ENCODE peak calls at places on chromosomes 7 and 10, in seven cellular contexts. Z is H1, O is neuronal stem cell, J is trophoblast cell, I is IMR-90, P is H9, C is mesenchymal stem cell. B is an unnamed sample.

GRCh38 chr7:48971173-48971572 is 46.8 kb downstream of the CDC14C start:
- DNase-seq in Z (no peak), O (no peak), J (no peak), I (no peak), P (no peak), C (no peak), B (no peak)

GRCh38 chr7:121083790-121084251 is 95.3 kb downstream of the CPED1 start:
- DNase-seq in Z (no peak), O (no peak), J (no peak), I (peak), P (no peak), C (peak), B (no peak)

GRCh38 chr7:130210181-130210935 is 2.7 kb downstream of the SSMEM1 start:
- DNase-seq in Z (no peak), O (no peak), J (peak), I (peak), P (no peak), C (no peak), B (peak)

GRCh38 chr7:116193329-116194087 is 16.8 kb upstream of the TES start:
- DNase-seq in Z (no peak), O (no peak), J (no peak), I (no peak), P (no peak), C (no peak), B (no peak)

GRCh38 chr10:89837173-89838001 is 136.0 kb downstream of the KIF20B start:
- DNase-seq in Z (no peak), O (no peak), J (peak), I (peak), P (no peak), C (no peak), B (no peak)

GRCh38 chr7:113799896-113800295 is 118.9 kb downstream of the PPP1R3A start:
- DNase-seq in Z (no peak), O (no peak), J (no peak), I (no peak), P (no peak), C (no peak), B (no peak)

GRCh38 chr10:87878664-87879459 is 15.4 kb downstream of the PTEN start:
- DNase-seq in Z (no peak), O (no peak), J (no peak), I (no peak), P (no peak), C (no peak), B (peak)

GRCh38 chr7:8212638-8213037 is 49.3 kb downstream of the ICA1 start:
- DNase-seq in Z (no peak), O (no peak), J (no peak), I (no peak), P (no peak), C (no peak), B (no peak)

GRCh38 chr10:91210014-91210413 is 10.4 kb upstream of the PCGF5 start:
- DNase-seq in Z (no peak), O (no peak), J (no peak), I (no peak), P (no peak), C (no peak), B (no peak)

GRCh38 chr7:142380064-142380463 is 122.2 kb upstream of the PRSS58 start:
- DNase-seq in Z (no peak), O (no peak), J (no peak), I (no peak), P (no peak), C (no peak), B (peak)

GRCh38 chr7:91875851-91876250 is 4.7 kb downstream of the MTERF1 start:
- DNase-seq in Z (no peak), O (no peak), J (no peak), I (no peak), P (no peak), C (no peak), B (no peak)

GRCh38 chr7:135169141-135169935 is 1.2 kb downstream of the CYREN start:
- DNase-seq in Z (peak), O (peak), J (peak), I (peak), P (peak), C (peak), B (peak)

GRCh38 chr7:36896418-36896817 is 172.1 kb upstream of the AOAH start:
- DNase-seq in Z (no peak), O (no peak), J (no peak), I (no peak), P (no peak), C (no peak), B (no peak)

GRCh38 chr10:132349766-132350165 is 17.8 kb downstream of the LRRC27 start:
- DNase-seq in Z (no peak), O (no peak), J (no peak), I (no peak), P (no peak), C (no peak), B (no peak)

GRCh38 chr7:24419070-24419469 is 135.1 kb downstream of the NPY start:
- DNase-seq in Z (no peak), O (no peak), J (peak), I (no peak), P (peak), C (peak), B (peak)

GRCh38 chr10:72009062-72009429 is 44.9 kb downstream of the CHST3 start:
- DNase-seq in Z (no peak), O (no peak), J (peak), I (no peak), P (no peak), C (no peak), B (no peak)

GRCh38 chr7:106009511-106010226 is 46.6 kb downstream of the CDHR3 start:
- DNase-seq in Z (peak), O (peak), J (peak), I (peak), P (peak), C (peak), B (peak)

GRCh38 chr7:130419652-130420051 is 21.2 kb downstream of the CEP41 start:
- DNase-seq in Z (no peak), O (no peak), J (peak), I (peak), P (no peak), C (no peak), B (peak)

GRCh38 chr10:108208732-108209131 is 1044.2 kb upstream of the SORCS1 start:
- DNase-seq in Z (no peak), O (no peak), J (no peak), I (no peak), P (no peak), C (no peak), B (no peak)

GRCh38 chr10:5509691-5510090 is 10.3 kb upstream of the CALML5 start:
- DNase-seq in Z (no peak), O (no peak), J (no peak), I (no peak), P (no peak), C (no peak), B (no peak)

GRCh38 chr7:144818516-144818915 is 17.3 kb downstream of the TPK1 start:
- DNase-seq in Z (no peak), O (no peak), J (no peak), I (no peak), P (no peak), C (no peak), B (no peak)

GRCh38 chr7:143323650-143324049 is 7.7 kb downstream of the CLCN1 start:
- DNase-seq in Z (no peak), O (no peak), J (no peak), I (no peak), P (no peak), C (no peak), B (no peak)

GRCh38 chr7:25282194-25282593 is 53.9 kb upstream of the NPVF start:
- DNase-seq in Z (no peak), O (no peak), J (no peak), I (no peak), P (no peak), C (no peak), B (no peak)

GRCh38 chr10:8174762-8175161 is 120.3 kb downstream of the GATA3 start:
- DNase-seq in Z (no peak), O (no peak), J (peak), I (no peak), P (peak), C (no peak), B (peak)

GRCh38 chr7:31938650-31939049 is 131.6 kb downstream of the PDE1C start:
- DNase-seq in Z (no peak), O (no peak), J (peak), I (peak), P (no peak), C (no peak), B (no peak)

GRCh38 chr7:44471436-44471835 is 19.0 kb downstream of the NUDCD3 start:
- DNase-seq in Z (no peak), O (no peak), J (no peak), I (no peak), P (no peak), C (no peak), B (no peak)

GRCh38 chr10:89053555-89053954 is 63.0 kb downstream of the FAS start:
- DNase-seq in Z (no peak), O (no peak), J (no peak), I (no peak), P (no peak), C (no peak), B (no peak)

GRCh38 chr10:103276941-103277712 is at the start of gene INA:
- DNase-seq in Z (peak), O (peak), J (peak), I (peak), P (peak), C (peak), B (peak)

GRCh38 chr7:65927489-65928448 is 54.2 kb downstream of the GUSB start:
- DNase-seq in Z (no peak), O (no peak), J (no peak), I (no peak), P (no peak), C (no peak), B (peak)
- H2AK5ac ChIP-seq in Z (no peak), O (no peak), J (no peak), I (no peak), P (no peak), C (no peak), B (no peak)

GRCh38 chr7:2471022-2471329 is 5.2 kb downstream of the GRIFIN start:
- DNase-seq in Z (no peak), O (no peak), J (peak), I (peak), P (no peak), C (no peak), B (no peak)

GRCh38 chr7:2468227-2468626 is 8.0 kb downstream of the GRIFIN start:
- DNase-seq in Z (no peak), O (no peak), J (no peak), I (no peak), P (no peak), C (no peak), B (no peak)

GRCh38 chr7:2471396-2471795 is 4.8 kb downstream of the GRIFIN start:
- DNase-seq in Z (no peak), O (no peak), J (no peak), I (peak), P (peak), C (peak), B (peak)

GRCh38 chr7:2472744-2473143 is 3.5 kb downstream of the GRIFIN start:
- DNase-seq in Z (no peak), O (no peak), J (no peak), I (no peak), P (no peak), C (no peak), B (no peak)

DNA sequence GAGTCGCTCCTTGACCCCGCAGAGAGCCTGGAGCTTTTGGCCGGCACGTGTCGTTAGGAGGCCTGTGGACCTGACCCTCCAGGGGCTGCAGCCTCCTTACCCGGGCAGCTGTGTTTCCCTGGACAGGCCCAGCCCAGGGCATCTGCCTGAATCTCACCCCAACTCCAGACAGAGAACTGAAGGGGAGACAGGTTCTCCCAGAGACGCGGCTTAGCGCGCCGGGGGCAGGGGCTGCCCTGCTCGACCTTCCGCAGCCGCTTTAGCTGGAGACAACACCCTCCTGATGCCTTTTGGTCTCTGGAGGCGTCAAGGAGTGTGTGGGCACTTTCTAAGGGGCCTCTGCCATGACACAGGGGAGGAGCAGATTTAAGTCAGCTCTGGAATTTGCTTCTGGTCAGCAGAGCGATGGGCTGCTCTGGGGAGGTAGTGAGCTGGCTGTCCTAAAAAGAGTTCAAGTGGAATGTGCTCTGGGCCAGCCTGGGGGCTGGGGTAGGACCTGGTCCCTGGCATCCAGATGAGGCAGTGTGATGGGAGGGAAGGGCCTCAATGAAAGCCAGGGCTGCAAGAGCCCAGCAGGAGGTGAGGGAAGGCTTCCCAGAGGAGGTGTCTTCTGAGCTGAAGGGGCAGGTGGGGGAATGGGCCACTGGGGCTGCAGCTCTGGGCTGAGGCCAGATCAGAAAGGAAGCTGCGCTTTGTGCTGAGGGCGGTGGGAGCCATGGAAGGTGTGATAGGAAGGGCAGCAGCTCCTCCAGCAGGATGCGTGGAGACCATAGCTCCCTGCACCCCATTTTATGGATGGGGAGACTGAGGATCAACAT is 5.8 kb downstream of the GRIFIN start:
- DNase-seq in Z (no peak), O (no peak), J (peak), I (no peak), P (no peak), C (no peak), B (no peak)
- H2AK5ac ChIP-seq in Z (peak), O (peak), J (no peak), I (no peak), P (no peak), C (peak), B (peak)

GRCh38 chr10:478471-479245 is 210.8 kb downstream of the DIP2C start:
- DNase-seq in Z (no peak), O (no peak), J (peak), I (no peak), P (peak), C (no peak), B (no peak)
- H2AK5ac ChIP-seq in Z (no peak), O (no peak), J (no peak), I (no peak), P (no peak), C (no peak), B (no peak)

DNA sequence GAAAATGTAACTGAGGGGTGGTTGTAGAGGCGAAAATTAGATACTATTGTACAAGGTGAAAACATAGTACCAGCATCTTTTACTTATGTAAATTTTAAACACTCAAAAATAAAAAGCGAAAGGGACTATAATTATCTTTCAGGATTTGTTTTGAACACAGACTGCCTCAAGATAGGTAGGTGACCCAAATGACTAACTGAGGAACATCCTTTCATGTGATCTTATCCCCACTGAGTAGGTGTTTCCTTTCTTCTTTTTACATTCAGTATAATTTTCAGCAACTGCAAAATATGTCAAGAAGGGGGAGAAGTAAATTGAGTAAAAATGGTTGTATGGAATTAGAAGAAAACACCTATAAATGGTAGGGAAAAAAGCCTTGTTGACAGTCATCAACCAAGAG is 236.7 kb downstream of the PHF14 start:
- DNase-seq in Z (no peak), O (no peak), J (no peak), I (no peak), P (no peak), C (no peak), B (no peak)
- H2AK5ac ChIP-seq in Z (no peak), O (no peak), J (no peak), I (no peak), P (no peak), C (no peak), B (no peak)

GRCh38 chr10:50622497-50623298 is 1.1 kb downstream of the SGMS1 start:
- DNase-seq in Z (no peak), O (peak), J (peak), I (peak), P (no peak), C (peak), B (peak)
- H2AK5ac ChIP-seq in Z (no peak), O (no peak), J (no peak), I (peak), P (no peak), C (no peak), B (no peak)

GRCh38 chr7:79292834-79293233 is 160.6 kb downstream of the MAGI2 start:
- DNase-seq in Z (no peak), O (no peak), J (no peak), I (no peak), P (no peak), C (no peak), B (no peak)
- H2AK5ac ChIP-seq in Z (no peak), O (no peak), J (no peak), I (no peak), P (no peak), C (no peak), B (no peak)

GRCh38 chr10:119059557-119059956 is 21.1 kb downstream of the EIF3A start:
- DNase-seq in Z (no peak), O (no peak), J (no peak), I (no peak), P (no peak), C (no peak), B (no peak)

GRCh38 chr10:119058005-119058404 is 22.6 kb downstream of the EIF3A start:
- DNase-seq in Z (no peak), O (no peak), J (no peak), I (no peak), P (no peak), C (no peak), B (no peak)

GRCh38 chr10:119060107-119060506 is 20.5 kb downstream of the EIF3A start:
- DNase-seq in Z (no peak), O (no peak), J (no peak), I (no peak), P (no peak), C (no peak), B (no peak)

GRCh38 chr10:119061352-119061751 is 19.3 kb downstream of the EIF3A start:
- DNase-seq in Z (no peak), O (no peak), J (no peak), I (no peak), P (no peak), C (no peak), B (no peak)

GRCh38 chr10:119061926-119062325 is 18.7 kb downstream of the EIF3A start:
- DNase-seq in Z (peak), O (no peak), J (no peak), I (no peak), P (no peak), C (no peak), B (no peak)
- H2AK5ac ChIP-seq in Z (no peak), O (no peak), J (no peak), I (no peak), P (no peak), C (no peak), B (no peak)

GRCh38 chr10:79079490-79080355 is 11.0 kb downstream of the ZMIZ1 start:
- DNase-seq in Z (no peak), O (no peak), J (no peak), I (peak), P (no peak), C (peak), B (peak)
- H2AK5ac ChIP-seq in Z (no peak), O (no peak), J (no peak), I (peak), P (no peak), C (peak), B (no peak)

GRCh38 chr10:117353700-117354099 is 21.5 kb downstream of the PDZD8 start:
- DNase-seq in Z (no peak), O (no peak), J (no peak), I (no peak), P (no peak), C (no peak), B (no peak)
- H2AK5ac ChIP-seq in Z (no peak), O (no peak), J (no peak), I (no peak), P (no peak), C (no peak), B (no peak)

DNA sequence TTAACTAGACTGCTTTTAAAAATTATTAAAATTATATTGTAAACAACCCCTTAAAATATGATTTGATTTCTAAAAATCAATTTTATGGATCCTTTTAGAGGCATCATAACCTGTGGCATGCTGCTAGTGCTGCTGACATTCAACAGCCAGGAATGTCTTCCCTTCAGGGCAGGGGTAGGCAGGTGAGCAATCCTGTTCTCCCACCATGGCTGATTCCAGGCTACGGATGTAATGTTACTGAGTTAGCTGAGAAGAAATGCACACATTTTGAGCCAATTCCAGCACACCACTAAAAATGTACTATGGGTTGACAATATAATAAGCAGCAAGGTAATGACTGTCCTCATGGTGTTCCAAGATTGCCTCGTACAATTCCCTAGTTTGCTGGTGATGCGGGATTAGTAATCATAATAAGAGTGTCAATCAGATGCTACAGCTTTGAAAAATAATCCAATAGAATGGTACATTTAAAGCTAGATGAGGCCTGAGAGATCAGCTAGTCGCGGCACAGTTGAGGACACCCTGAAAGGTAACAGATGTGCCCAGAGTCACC is 108.7 kb upstream of the PRR15 start:
- DNase-seq in Z (no peak), O (no peak), J (peak), I (no peak), P (no peak), C (no peak), B (no peak)
- H2AK5ac ChIP-seq in Z (no peak), O (no peak), J (peak), I (no peak), P (no peak), C (no peak), B (no peak)